ENCODE peak calls at places on chromosomes 16 and 17, in nine cellular contexts. F, K, Z, P, X, I, N, B and S are unnamed samples.

GRCh38 chr17:9233271-9233599 is 211.9 kb downstream of the NTN1 start:
- DNase-seq in F (no peak), K (no peak), Z (no peak), P (no peak), X (no peak), I (no peak), N (no peak), B (no peak), S (no peak)

GRCh38 chr16:46911038-46911437 is 26.9 kb downstream of the GPT2 start:
- DNase-seq in F (no peak), K (no peak), Z (no peak), P (no peak), X (no peak), I (no peak), N (no peak), B (no peak), S (no peak)

GRCh38 chr17:82810644-82811430 is 29.0 kb downstream of the ZNF750 start:
- DNase-seq in F (no peak), K (no peak), Z (no peak), P (no peak), X (no peak), I (no peak), N (no peak), B (no peak), S (no peak)

GRCh38 chr16:86566601-86566965 is at the start of gene FOXC2:
- DNase-seq in F (peak; percentile 95), K (peak; percentile 70), Z (peak; percentile 77), P (peak; percentile 54), X (peak; percentile 94), I (peak; percentile 98), N (no peak), B (peak; percentile 74), S (peak; percentile 70)

GRCh38 chr16:30185683-30186421 is 2.5 kb downstream of the CORO1A start:
- DNase-seq in F (no peak), K (peak; percentile 58), Z (no peak), P (peak; percentile 63), X (no peak), I (peak; percentile 70), N (no peak), B (peak; percentile 42), S (no peak)

GRCh38 chr17:35235289-35235688 is 7.6 kb upstream of the SLFN5 start:
- DNase-seq in F (no peak), K (no peak), Z (no peak), P (no peak), X (no peak), I (no peak), N (no peak), B (no peak), S (no peak)

GRCh38 chr17:42306385-42306667 is 18.0 kb downstream of the STAT5A start:
- DNase-seq in F (no peak), K (no peak), Z (no peak), P (no peak), X (no peak), I (no peak), N (no peak), B (no peak), S (no peak)

GRCh38 chr17:64166876-64167275 is 36.9 kb upstream of the ERN1 start:
- DNase-seq in F (no peak), K (no peak), Z (no peak), P (no peak), X (no peak), I (no peak), N (no peak), B (no peak), S (no peak)

GRCh38 chr17:59221159-59221847 is 992 bp downstream of the GDPD1 start:
- DNase-seq in F (no peak), K (no peak), Z (no peak), P (no peak), X (no peak), I (no peak), N (no peak), B (no peak), S (no peak)

GRCh38 chr17:83187782-83188311 is 108.4 kb downstream of the METRNL start:
- DNase-seq in F (no peak), K (no peak), Z (no peak), P (no peak), X (no peak), I (peak; percentile 9), N (no peak), B (no peak), S (no peak)

GRCh38 chr17:43634681-43635125 is 27.0 kb downstream of the MEOX1 start:
- DNase-seq in F (peak; percentile 48), K (no peak), Z (no peak), P (no peak), X (peak; percentile 53), I (no peak), N (no peak), B (peak; percentile 8), S (peak; percentile 81)

GRCh38 chr17:38751144-38751802 is 1.3 kb upstream of the PSMB3 start:
- DNase-seq in F (peak; percentile 40), K (no peak), Z (no peak), P (no peak), X (peak; percentile 21), I (no peak), N (no peak), B (no peak), S (peak; percentile 30)

DNA sequence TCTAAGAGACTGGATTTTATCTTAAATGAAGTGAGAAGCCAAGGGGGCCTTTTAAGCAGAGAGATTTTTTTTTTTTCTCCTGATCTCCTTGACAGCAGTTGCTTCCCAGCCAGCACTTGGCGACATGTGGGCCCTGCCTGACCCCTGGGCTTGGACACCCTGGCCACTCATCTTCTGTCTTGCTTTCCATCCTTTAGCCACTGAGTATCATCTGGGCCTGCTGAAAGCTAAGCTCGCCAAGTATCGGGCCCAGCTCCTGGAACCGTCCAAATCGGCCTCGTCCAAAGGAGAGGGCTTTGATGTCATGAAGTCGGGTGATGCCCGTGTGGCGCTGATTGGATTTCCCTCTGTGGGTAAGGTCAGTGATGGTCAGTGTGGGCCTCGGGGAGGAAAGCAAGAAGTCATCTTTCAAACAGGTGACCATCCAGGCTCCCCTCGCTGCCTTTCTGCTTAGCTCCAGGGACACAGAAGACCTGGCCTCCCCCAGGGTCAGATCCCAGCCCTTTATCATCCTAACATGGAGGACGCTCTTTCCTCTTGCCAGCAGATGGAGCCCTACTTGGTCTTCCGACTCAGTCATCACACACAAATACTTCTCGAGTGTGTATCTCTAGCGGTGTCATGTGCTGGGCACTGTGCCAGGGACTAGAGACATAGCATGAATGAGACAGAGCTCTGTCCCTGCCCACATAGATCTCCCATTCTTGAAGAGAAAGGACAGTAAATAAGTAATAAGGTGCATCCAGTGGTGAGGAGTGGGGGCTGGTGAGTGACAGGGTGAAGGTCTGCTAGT is 6.1 kb downstream of the DRG2 start:
- DNase-seq in F (peak; percentile 87), K (peak; percentile 86), Z (no peak), P (no peak), X (peak; percentile 83), I (no peak), N (no peak), B (peak; percentile 31), S (peak; percentile 83)
- TF ChIP-seq CTCF in F (peak; percentile 66), K (peak; percentile 38), Z (peak; percentile 51), P (no peak), X (peak; percentile 52), I (no peak), N (no peak), B (no peak), S (peak; percentile 51)

DNA sequence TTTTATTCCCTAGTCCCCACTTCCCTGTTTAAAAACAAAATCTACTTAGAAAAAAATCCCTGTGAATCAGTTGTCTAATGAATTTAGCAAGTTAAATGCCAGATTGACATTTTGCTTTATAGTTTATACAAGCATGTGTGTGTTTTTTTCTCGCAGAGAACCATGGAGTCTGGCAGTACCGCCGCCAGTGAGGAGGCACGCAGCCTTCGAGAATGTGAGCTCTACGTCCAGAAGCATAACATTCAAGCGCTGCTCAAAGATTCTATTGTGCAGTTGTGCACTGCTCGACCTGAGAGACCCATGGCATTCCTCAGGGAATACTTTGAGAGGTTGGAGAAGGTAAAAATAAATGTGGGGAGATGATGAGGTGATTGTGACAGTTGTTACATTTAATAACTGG is 3.0 kb downstream of the PRKAR1A start:
- DNase-seq in F (peak; percentile 39), K (no peak), Z (no peak), P (no peak), X (no peak), I (no peak), N (no peak), B (no peak), S (no peak)
- H3K4me3 ChIP-seq in F (peak overlapping the region; percentile 91), K (no peak overlapping the region), Z (no peak overlapping the region), P (no peak overlapping the region), X (no peak overlapping the region), I (peak overlapping the region; percentile 81), N (no peak overlapping the region), B (no peak overlapping the region), S (no peak overlapping the region)

DNA sequence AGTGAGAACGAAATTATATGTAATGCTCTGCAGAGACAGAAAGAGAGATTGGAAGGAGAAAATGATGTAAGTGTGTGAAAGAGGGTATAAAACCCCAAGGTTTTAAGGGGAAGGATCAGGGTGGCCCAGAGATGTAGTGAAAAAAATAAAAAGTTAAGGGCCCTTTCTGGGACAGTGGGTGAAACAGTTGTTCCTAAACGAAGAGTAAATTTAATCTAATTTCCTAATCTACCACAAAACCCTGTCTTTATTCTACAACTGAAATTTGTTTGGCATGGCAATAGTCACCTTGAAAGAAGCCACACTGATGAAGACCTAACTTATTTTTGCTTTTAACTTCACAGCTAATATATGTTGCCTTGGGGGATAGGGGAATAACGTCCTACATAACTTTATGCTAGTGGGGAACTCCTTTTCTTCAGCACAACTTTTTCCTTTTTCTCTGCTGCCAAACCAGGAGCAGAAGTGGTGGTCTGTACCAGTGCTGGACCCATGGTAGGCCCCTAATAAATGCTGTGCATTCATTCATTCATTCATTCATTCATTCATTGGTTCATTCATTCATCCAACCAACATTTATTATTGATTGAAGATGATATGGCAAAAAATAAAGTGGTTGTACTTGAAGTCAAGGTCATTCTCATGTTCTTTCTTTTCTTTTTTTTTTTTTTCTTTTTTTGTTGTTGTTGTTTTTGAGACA is 25.4 kb downstream of the CALCOCO2 start:
- DNase-seq in F (no peak), K (no peak), Z (no peak), P (no peak), X (no peak), I (no peak), N (no peak), B (no peak), S (no peak)
- H3K36me3 ChIP-seq in F (peaks cover 11% of the 10 kb centered on the region), K (peaks cover 90% of the 10 kb centered on the region), Z (peaks cover 2% of the 10 kb centered on the region), P (peaks cover 97% of the 10 kb centered on the region), X (peaks cover 35% of the 10 kb centered on the region), I (peaks cover 96% of the 10 kb centered on the region), N (peaks cover 42% of the 10 kb centered on the region), B (peaks cover 34% of the 10 kb centered on the region), S (peaks cover 15% of the 10 kb centered on the region)

DNA sequence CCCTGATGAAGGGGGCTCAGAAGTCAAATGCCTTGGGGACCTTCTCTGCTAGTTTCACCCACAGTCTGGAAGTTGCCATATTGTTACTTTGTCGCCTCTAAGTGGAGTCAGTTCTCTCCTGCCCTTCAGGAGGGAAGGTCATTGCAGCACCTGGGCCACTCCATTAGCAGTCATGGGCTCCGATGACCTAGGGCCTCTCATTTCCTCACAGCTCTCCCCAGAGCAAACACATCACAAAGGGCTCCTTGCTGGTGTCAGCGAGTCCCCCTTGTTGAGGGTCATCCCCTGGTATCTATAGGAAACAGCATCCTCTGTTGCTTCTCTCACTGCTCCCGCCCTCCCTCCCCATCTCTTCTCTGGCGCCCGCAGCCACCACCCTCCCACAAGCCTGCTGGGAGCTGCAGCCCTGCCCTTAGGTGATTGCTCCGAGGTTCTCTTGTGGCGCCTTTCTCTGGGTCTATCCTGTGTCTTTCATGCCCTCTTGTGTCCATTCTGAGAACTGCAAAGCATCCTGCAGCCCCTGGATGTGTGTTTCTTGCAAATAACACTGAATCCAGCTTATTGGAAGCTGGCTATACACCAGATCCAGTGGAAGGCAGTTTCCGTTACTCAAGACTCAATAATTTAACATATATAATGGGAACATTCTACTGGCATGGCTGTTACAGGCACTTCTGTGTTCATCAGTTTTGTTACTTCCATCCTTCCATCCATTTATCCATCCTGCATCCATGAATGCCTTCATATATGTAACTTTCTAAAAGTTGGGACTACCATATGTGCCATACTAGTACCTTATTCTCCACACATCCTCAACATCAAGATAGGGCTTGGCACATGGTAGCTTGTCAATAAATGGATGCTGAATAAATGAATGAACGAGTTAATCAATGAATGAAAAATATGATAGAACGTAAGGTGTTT is 21.2 kb downstream of the PDILT start:
- DNase-seq in F (peak; percentile 76), K (peak; percentile 49), Z (peak; percentile 25), P (peak; percentile 55), X (peak; percentile 54), I (no peak), N (no peak), B (peak; percentile 85), S (peak; percentile 55)
- TF ChIP-seq CTCF in F (peak; percentile 80), K (peak; percentile 75), Z (peak; percentile 86), P (peak; percentile 93), X (peak; percentile 67), I (peak; percentile 73), N (peak; percentile 68), B (peak; percentile 80), S (peak; percentile 82)